ENCODE peak calls at places on chromosomes 3 and 15, in seven cellular contexts. C is cardiac fibroblast; N is left ventricle myocardium inferior; M is AG08395; Y is CD4-positive, CD25-positive, alpha-beta regulatory T cell; I is stimulated activated naive CD8-positive, alpha-beta T cell treated with anti-CD3 and anti-CD28 coated beads, Interleukin-15, amount 100 ng/mL, for 72 hours; R is GM03348. Q is an unnamed sample.

GRCh38 chr3:132134611-132135010 is 99.8 kb upstream of the CPNE4 start:
- DNase-seq in I (no peak), Y (no peak), R (peak), N (no peak), C (peak), M (peak), Q (no peak)

GRCh38 chr3:31035681-31036080 is 141.2 kb upstream of the GADL1 start:
- DNase-seq in Y (no peak), M (no peak), I (no peak), N (no peak), R (peak), C (no peak), Q (no peak)

GRCh38 chr3:79766474-79767193 is 1.2 kb downstream of the ROBO1 start:
- DNase-seq in M (no peak), C (peak), N (no peak), R (no peak), I (no peak), Y (no peak), Q (no peak)

GRCh38 chr3:194281306-194281705 is 69.8 kb downstream of the CPN2 start:
- DNase-seq in N (no peak), R (no peak), C (no peak), Y (no peak), M (no peak), I (no peak), Q (no peak)

GRCh38 chr15:38541046-38541445 is 23.6 kb downstream of the RASGRP1 start:
- DNase-seq in N (no peak), M (no peak), R (no peak), C (no peak), I (no peak), Y (no peak), Q (no peak)

GRCh38 chr3:67517781-67518180 is 136.6 kb downstream of the SUCLG2 start:
- DNase-seq in Y (no peak), I (no peak), C (no peak), N (no peak), R (no peak), M (no peak), Q (no peak)

GRCh38 chr3:161339517-161340500 is 31.5 kb downstream of the SPTSSB start:
- DNase-seq in Y (no peak), R (no peak), N (no peak), C (peak), I (no peak), M (no peak), Q (no peak)

GRCh38 chr15:41605566-41605965 is 46.6 kb downstream of the TYRO3 start:
- DNase-seq in Y (no peak), C (no peak), M (no peak), N (no peak), R (peak), I (no peak), Q (no peak)

GRCh38 chr3:22940285-22940684 is 262.8 kb upstream of the UBE2E2 start:
- DNase-seq in M (no peak), N (no peak), R (no peak), C (no peak), Y (no peak), I (no peak), Q (no peak)

GRCh38 chr15:29613951-29614382 is 208.3 kb downstream of the TJP1 start:
- DNase-seq in C (peak), Y (no peak), N (no peak), M (no peak), R (no peak), I (no peak), Q (peak)

GRCh38 chr15:67341539-67341938 is 87.0 kb downstream of the IQCH start:
- DNase-seq in R (no peak), I (no peak), C (no peak), N (no peak), M (no peak), Y (no peak), Q (no peak)

GRCh38 chr3:25782938-25783660 is at the start of gene NGLY1:
- DNase-seq in R (peak), Y (peak), C (peak), I (peak), M (peak), N (peak), Q (peak)

GRCh38 chr3:172367205-172368105 is 80.8 kb downstream of the GHSR start:
- DNase-seq in I (no peak), N (no peak), M (no peak), Y (no peak), R (no peak), C (peak), Q (peak)

GRCh38 chr15:60871152-60871551 is 357.9 kb downstream of the RORA start:
- DNase-seq in C (no peak), N (no peak), Y (no peak), M (no peak), R (no peak), I (no peak), Q (no peak)

GRCh38 chr3:8845641-8846040 is 76.2 kb upstream of the OXTR start:
- DNase-seq in R (peak), I (no peak), N (no peak), Y (no peak), M (peak), C (peak), Q (no peak)

GRCh38 chr3:170500995-170501394 is 82.3 kb downstream of the CLDN11 start:
- DNase-seq in N (no peak), I (no peak), C (no peak), R (no peak), Y (no peak), M (no peak), Q (no peak)

GRCh38 chr15:89364741-89365450 is 30.3 kb upstream of the POLG start:
- DNase-seq in M (no peak), N (no peak), R (no peak), Y (no peak), C (no peak), I (no peak), Q (peak)

GRCh38 chr3:169811606-169812123 is 1.0 kb upstream of the LRRIQ4 start:
- DNase-seq in R (peak), C (peak), M (peak), N (no peak), I (no peak), Y (no peak), Q (peak)

GRCh38 chr3:133377396-133377795 is 22.5 kb upstream of the BFSP2 start:
- DNase-seq in I (no peak), N (no peak), Y (no peak), R (peak), M (peak), C (peak), Q (peak)

GRCh38 chr3:24290596-24290995 is 204.1 kb downstream of the THRB start:
- DNase-seq in M (peak), N (no peak), R (peak), C (peak), I (no peak), Y (no peak), Q (no peak)

GRCh38 chr15:62726461-62726860 is 316.1 kb upstream of the TPM1 start:
- DNase-seq in Y (no peak), R (no peak), C (no peak), M (no peak), N (no peak), I (no peak), Q (no peak)

GRCh38 chr3:43389388-43390254 is 103.3 kb downstream of the SNRK start:
- DNase-seq in Y (peak), R (no peak), M (no peak), C (peak), N (no peak), I (peak), Q (no peak)

GRCh38 chr3:181614878-181615277 is 96.8 kb upstream of the SOX2 start:
- DNase-seq in M (no peak), Y (no peak), R (no peak), N (no peak), I (no peak), C (no peak), Q (no peak)

GRCh38 chr3:175411405-175411804 is 552.3 kb downstream of the NAALADL2 start:
- DNase-seq in M (no peak), R (no peak), I (no peak), C (no peak), N (no peak), Y (no peak), Q (no peak)

GRCh38 chr3:62355703-62356102 is 17.6 kb downstream of the FEZF2 start:
- DNase-seq in C (no peak), I (no peak), N (no peak), R (no peak), M (no peak), Y (no peak), Q (no peak)

GRCh38 chr3:24294150-24294549 is 200.5 kb downstream of the THRB start:
- DNase-seq in M (no peak), C (no peak), Y (no peak), R (no peak), N (no peak), I (no peak), Q (no peak)

GRCh38 chr3:169034401-169034800 is 629.1 kb downstream of the MECOM start:
- DNase-seq in I (no peak), Y (no peak), R (peak), C (peak), N (no peak), M (peak), Q (no peak)

GRCh38 chr3:52128118-52128683 is 26.0 kb downstream of the POC1A start:
- DNase-seq in M (peak), Y (no peak), C (peak), I (no peak), R (no peak), N (no peak), Q (no peak)

GRCh38 chr3:190432216-190432615 is 17.5 kb downstream of the TMEM207 start:
- DNase-seq in Y (no peak), R (peak), C (peak), N (no peak), M (no peak), I (no peak), Q (no peak)

GRCh38 chr15:53160092-53160704 is 370.1 kb upstream of the ONECUT1 start:
- DNase-seq in I (no peak), R (no peak), M (no peak), N (no peak), C (no peak), Y (no peak), Q (peak)

GRCh38 chr15:72820278-72820677 is 36.7 kb upstream of the ADPGK start:
- DNase-seq in N (no peak), M (no peak), I (no peak), R (no peak), Y (no peak), C (no peak), Q (no peak)